ENCODE peak calls at places on chromosomes 12 and 14, in nine cellular contexts. D is lung, Z is WERI-Rb-1, A is Peyer's patch, I is thyroid gland, S is PC-9, R is tibial nerve, P is thoracic aorta, N is esophagus muscularis mucosa. G is an unnamed sample.

GRCh38 chr14:67583711-67584644 is 16.1 kb downstream of the PIGH start:
- DNase-seq in D (no peak), Z (peak), A (no peak), I (peak), S (peak), R (no peak), P (no peak), N (no peak), G (peak)

GRCh38 chr12:70648831-70649230 is 11.6 kb upstream of the PTPRB start:
- DNase-seq in D (no peak), Z (no peak), A (no peak), I (no peak), S (no peak), R (no peak), P (no peak), N (no peak), G (no peak)

GRCh38 chr12:64672925-64673409 is 62.7 kb downstream of the RASSF3 start:
- DNase-seq in D (peak), Z (no peak), A (peak), I (peak), S (peak), R (no peak), P (no peak), N (no peak), G (peak)

GRCh38 chr12:32303171-32303570 is 96.2 kb upstream of the FGD4 start:
- DNase-seq in D (no peak), Z (no peak), A (no peak), I (no peak), S (no peak), R (no peak), P (no peak), N (no peak), G (no peak)

GRCh38 chr12:51820721-51821422 is 27.6 kb downstream of the FIGNL2 start:
- DNase-seq in D (no peak), Z (no peak), A (peak), I (peak), S (no peak), R (no peak), P (no peak), N (no peak), G (peak)

GRCh38 chr14:94062344-94062904 is 18.6 kb downstream of the DDX24 start:
- DNase-seq in D (no peak), Z (no peak), A (no peak), I (no peak), S (no peak), R (no peak), P (no peak), N (peak), G (no peak)

GRCh38 chr12:52248541-52249035 is 15.5 kb downstream of the KRT7 start:
- DNase-seq in D (no peak), Z (no peak), A (no peak), I (no peak), S (no peak), R (no peak), P (no peak), N (no peak), G (no peak)

GRCh38 chr14:99136047-99136400 is 136.0 kb downstream of the BCL11B start:
- DNase-seq in D (peak), Z (no peak), A (no peak), I (no peak), S (no peak), R (no peak), P (no peak), N (peak), G (no peak)

GRCh38 chr14:97177016-97177415 is 379.8 kb downstream of the VRK1 start:
- DNase-seq in D (no peak), Z (peak), A (no peak), I (no peak), S (no peak), R (no peak), P (no peak), N (peak), G (no peak)

GRCh38 chr12:127398026-127398715 is 868.8 kb upstream of the TMEM132C start:
- DNase-seq in D (no peak), Z (peak), A (no peak), I (no peak), S (no peak), R (no peak), P (no peak), N (peak), G (no peak)

GRCh38 chr12:95319694-95320331 is 102.2 kb downstream of the VEZT start:
- DNase-seq in D (no peak), Z (no peak), A (no peak), I (no peak), S (peak), R (no peak), P (no peak), N (peak), G (no peak)

GRCh38 chr12:13628067-13628466 is 353.3 kb downstream of the GRIN2B start:
- DNase-seq in D (no peak), Z (no peak), A (no peak), I (no peak), S (no peak), R (no peak), P (no peak), N (no peak), G (no peak)

GRCh38 chr12:130832561-130833209 is 6.4 kb downstream of the STX2 start:
- DNase-seq in D (peak), Z (peak), A (no peak), I (no peak), S (no peak), R (no peak), P (no peak), N (no peak), G (no peak)

GRCh38 chr12:121190523-121191031 is 19.4 kb upstream of the P2RX4 start:
- DNase-seq in D (no peak), Z (no peak), A (no peak), I (no peak), S (peak), R (no peak), P (no peak), N (no peak), G (no peak)

GRCh38 chr12:50620050-50620974 is 115.5 kb downstream of the DIP2B start:
- DNase-seq in D (no peak), Z (no peak), A (no peak), I (peak), S (peak), R (no peak), P (no peak), N (no peak), G (no peak)

GRCh38 chr12:51419473-51420228 is 5.0 kb upstream of the SLC4A8 start:
- DNase-seq in D (no peak), Z (no peak), A (no peak), I (no peak), S (no peak), R (no peak), P (no peak), N (peak), G (no peak)

GRCh38 chr12:31346211-31346610 is 20.3 kb upstream of the SINHCAF start:
- DNase-seq in D (no peak), Z (no peak), A (no peak), I (no peak), S (no peak), R (no peak), P (no peak), N (no peak), G (no peak)

GRCh38 chr12:4027412-4027811 is 154.2 kb upstream of the PARP11 start:
- DNase-seq in D (no peak), Z (no peak), A (no peak), I (peak), S (no peak), R (no peak), P (no peak), N (no peak), G (no peak)

GRCh38 chr12:16036073-16036472 is 124.9 kb downstream of the DERA start:
- DNase-seq in D (no peak), Z (no peak), A (no peak), I (no peak), S (no peak), R (no peak), P (no peak), N (no peak), G (no peak)

GRCh38 chr12:117485984-117486839 is 124.8 kb upstream of the NOS1 start:
- DNase-seq in D (no peak), Z (no peak), A (no peak), I (no peak), S (no peak), R (no peak), P (no peak), N (no peak), G (no peak)

GRCh38 chr12:121365416-121366062 is 13.3 kb upstream of the ANAPC5 start:
- DNase-seq in D (no peak), Z (no peak), A (no peak), I (no peak), S (no peak), R (no peak), P (no peak), N (no peak), G (no peak)

GRCh38 chr12:51442324-51442723 is 17.7 kb downstream of the SLC4A8 start:
- DNase-seq in D (no peak), Z (no peak), A (no peak), I (no peak), S (no peak), R (no peak), P (no peak), N (no peak), G (no peak)

GRCh38 chr14:26394114-26394855 is 203.5 kb downstream of the NOVA1 start:
- DNase-seq in D (no peak), Z (no peak), A (no peak), I (no peak), S (peak), R (no peak), P (no peak), N (no peak), G (peak)

GRCh38 chr12:105235747-105236476 is at the start of gene APPL2:
- DNase-seq in D (peak), Z (peak), A (peak), I (peak), S (peak), R (peak), P (peak), N (peak), G (peak)

GRCh38 chr14:39416072-39416471 is 16.2 kb downstream of the FBXO33 start:
- DNase-seq in D (no peak), Z (no peak), A (no peak), I (no peak), S (no peak), R (no peak), P (no peak), N (no peak), G (no peak)

GRCh38 chr14:93543766-93544165 is 113.0 kb downstream of the UNC79 start:
- DNase-seq in D (no peak), Z (no peak), A (no peak), I (no peak), S (no peak), R (no peak), P (no peak), N (no peak), G (no peak)

GRCh38 chr12:53994268-53994690 is 5.7 kb upstream of the HOXC9 start:
- DNase-seq in D (no peak), Z (no peak), A (peak), I (no peak), S (no peak), R (no peak), P (no peak), N (no peak), G (no peak)

GRCh38 chr12:47882796-47883546 is 21.8 kb downstream of the VDR start:
- DNase-seq in D (peak), Z (no peak), A (peak), I (peak), S (no peak), R (no peak), P (no peak), N (no peak), G (peak)

GRCh38 chr14:99775351-99775750 is 17.9 kb upstream of the EML1 start:
- DNase-seq in D (no peak), Z (no peak), A (no peak), I (no peak), S (no peak), R (no peak), P (no peak), N (no peak), G (no peak)

GRCh38 chr12:70638639-70639349 is 1.6 kb upstream of the PTPRB start:
- DNase-seq in D (no peak), Z (no peak), A (no peak), I (no peak), S (no peak), R (no peak), P (no peak), N (no peak), G (no peak)

DNA sequence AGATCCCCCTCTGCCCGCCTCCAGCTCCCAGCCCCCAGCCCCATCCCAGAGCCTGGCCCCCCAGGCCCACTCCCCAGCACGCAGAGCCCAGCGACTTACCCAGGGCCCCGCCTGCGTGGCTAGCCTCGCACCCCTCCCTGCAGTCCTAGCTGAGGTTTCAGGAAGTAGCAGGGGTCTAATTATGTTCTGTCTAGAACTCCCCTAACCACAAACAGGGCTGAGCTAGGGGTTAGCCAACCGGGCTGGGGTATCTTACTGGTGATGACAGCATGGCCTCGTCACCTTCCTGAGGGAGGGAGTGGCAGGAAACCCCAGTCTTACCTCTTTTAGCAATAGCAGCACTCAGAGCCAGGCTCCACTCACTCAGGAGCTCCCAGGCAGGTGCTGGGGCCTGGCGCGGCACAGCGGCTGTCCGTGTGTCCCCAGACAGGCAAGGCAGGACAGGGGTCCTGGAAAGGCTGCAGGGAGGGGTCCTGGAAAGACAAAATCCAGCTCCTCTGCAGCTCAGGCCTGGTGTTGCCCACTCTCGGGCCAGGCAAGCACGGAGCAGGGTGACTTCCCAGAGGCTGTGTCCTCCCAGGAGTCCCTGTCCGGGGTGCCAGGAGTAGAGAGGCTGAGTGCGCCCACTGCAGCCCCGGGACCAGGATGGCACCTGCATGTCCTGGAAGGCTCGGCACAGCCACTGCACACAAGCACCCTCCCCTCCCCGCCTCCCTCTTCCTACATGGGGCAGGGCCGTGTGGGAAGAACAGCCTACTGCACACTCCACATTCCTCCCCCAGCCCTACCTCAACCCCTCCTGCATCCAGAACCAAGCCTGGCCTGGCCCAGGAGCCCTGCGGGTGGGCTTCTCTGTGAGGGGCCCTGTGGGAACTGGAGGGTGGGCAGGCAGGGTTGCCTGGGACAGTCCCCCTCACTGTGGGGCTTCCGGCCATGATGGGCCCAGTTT is at the start of gene GPR132:
- DNase-seq in D (peak), Z (no peak), A (no peak), I (peak), S (no peak), R (no peak), P (no peak), N (no peak), G (peak)
- H3K4me3 ChIP-seq in D (no peak), Z (no peak), A (peak), I (no peak), S (no peak), R (no peak), P (peak), N (peak), G (peak)

GRCh38 chr12:119994892-119995658 is 6.0 kb downstream of the BICDL1 start:
- DNase-seq in D (no peak), Z (no peak), A (no peak), I (peak), S (no peak), R (no peak), P (no peak), N (no peak), G (no peak)
- TF ChIP-seq CTCF in D (no peak), Z (no peak), A (no peak), I (no peak), S (no peak), R (no peak), P (no peak), N (no peak), G (no peak)

GRCh38 chr12:91846466-91847055 is 299.1 kb downstream of the BTG1 start:
- DNase-seq in D (no peak), Z (no peak), A (no peak), I (no peak), S (no peak), R (no peak), P (no peak), N (no peak), G (no peak)
- H3K27ac ChIP-seq in D (no peak), Z (no peak), A (no peak), I (no peak), S (no peak), R (no peak), P (no peak), N (no peak), G (no peak)

GRCh38 chr12:55739025-55739378 is 3.9 kb upstream of the GDF11 start:
- DNase-seq in D (no peak), Z (no peak), A (no peak), I (no peak), S (no peak), R (no peak), P (no peak), N (no peak), G (no peak)
- H3K4me3 ChIP-seq in D (no peak), Z (no peak), A (peak), I (no peak), S (peak), R (no peak), P (peak), N (peak), G (peak)

DNA sequence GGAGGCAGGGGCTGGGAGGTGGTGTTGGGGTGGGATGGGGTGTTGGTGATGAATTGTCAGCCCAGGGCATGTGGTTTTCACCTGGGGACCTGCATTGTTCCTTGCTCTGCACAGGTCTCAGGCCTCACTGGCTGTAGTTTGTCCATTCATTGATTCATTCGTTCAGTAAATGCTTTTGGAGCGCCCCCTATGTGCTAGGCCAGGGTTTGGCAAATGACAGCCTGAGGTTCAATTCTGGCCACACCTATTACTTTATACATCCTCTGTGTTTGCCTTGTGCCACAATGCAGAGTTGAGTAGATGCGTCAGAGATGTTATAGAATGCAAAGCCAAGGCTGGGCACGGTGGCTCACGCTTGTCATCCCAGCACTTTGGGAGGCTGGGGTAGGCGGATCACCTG is 4.7 kb downstream of the ADCK1 start:
- DNase-seq in D (no peak), Z (peak), A (no peak), I (no peak), S (peak), R (no peak), P (no peak), N (no peak), G (peak)
- TF ChIP-seq CTCF in D (no peak), Z (peak), A (peak), I (no peak), S (peak), R (no peak), P (no peak), N (no peak), G (peak)

DNA sequence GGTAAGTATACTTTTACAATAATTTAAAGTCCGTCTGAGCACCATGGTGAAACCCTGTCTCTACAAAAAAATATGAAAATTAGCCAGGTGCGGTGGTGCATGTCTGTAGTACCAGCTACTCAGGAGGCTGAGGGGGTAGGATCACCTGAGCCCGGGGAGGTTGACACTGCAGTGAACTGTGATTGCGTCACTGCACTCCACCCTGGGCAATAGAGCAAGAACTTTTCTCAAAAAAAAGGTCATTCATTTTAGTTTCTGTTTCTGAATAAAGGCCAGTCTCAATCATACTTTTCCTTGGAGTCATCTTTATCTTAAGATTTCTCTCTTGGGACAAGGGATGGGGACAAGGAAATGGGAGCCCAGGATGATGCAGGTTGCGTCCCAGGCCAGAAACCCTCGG is 12.9 kb downstream of the ANKRD13A start:
- DNase-seq in D (peak), Z (no peak), A (no peak), I (peak), S (peak), R (no peak), P (no peak), N (no peak), G (peak)
- H3K27ac ChIP-seq in D (peak), Z (no peak), A (no peak), I (peak), S (no peak), R (no peak), P (no peak), N (no peak), G (peak)

GRCh38 chr14:73230051-73230450 is 7.3 kb upstream of the PAPLN start:
- DNase-seq in D (no peak), Z (no peak), A (no peak), I (no peak), S (no peak), R (no peak), P (no peak), N (no peak), G (no peak)
- H3K4me3 ChIP-seq in D (no peak), Z (no peak), A (no peak), I (no peak), S (no peak), R (no peak), P (no peak), N (no peak), G (no peak)